ENCODE peak calls at places on chromosomes 6 and 20, in seven cellular contexts. K, W, F, P, M, L and C are unnamed samples.

GRCh38 chr6:53033764-53034163 is 31.4 kb upstream of the FBXO9 start:
- DNase-seq in M (no peak), W (no peak), P (no peak), K (no peak), L (peak), F (no peak), C (peak)

GRCh38 chr6:168035098-168035660 is 37.7 kb downstream of the KIF25 start:
- DNase-seq in M (peak), F (peak), W (no peak), L (peak), K (peak), P (no peak), C (peak)

GRCh38 chr6:32148722-32149576 is 2.8 kb downstream of the PRRT1 start:
- DNase-seq in P (peak), M (peak), K (no peak), L (peak), F (peak), W (no peak), C (peak)

GRCh38 chr6:130421567-130421966 is 55.8 kb downstream of the TMEM200A start:
- DNase-seq in W (no peak), M (no peak), P (no peak), F (no peak), L (peak), K (no peak), C (peak)

GRCh38 chr20:58829531-58829941 is 21.2 kb downstream of the GNAS-AS1 start:
- DNase-seq in L (no peak), W (no peak), F (no peak), M (no peak), P (no peak), K (no peak), C (no peak)

GRCh38 chr20:62860924-62861691 is 514 bp downstream of the TCFL5 start:
- DNase-seq in P (no peak), M (no peak), F (no peak), L (peak), W (no peak), K (no peak), C (no peak)

GRCh38 chr6:7671076-7671475 is 54.8 kb upstream of the BMP6 start:
- DNase-seq in P (no peak), M (no peak), L (peak), W (no peak), F (no peak), K (no peak), C (peak)

GRCh38 chr20:5078399-5078958 is 41.3 kb downstream of the PCNA start:
- DNase-seq in P (peak), K (peak), W (peak), F (peak), L (peak), M (peak), C (peak)

GRCh38 chr6:135423649-135424128 is 73.9 kb downstream of the AHI1 start:
- DNase-seq in K (no peak), F (no peak), P (no peak), L (peak), M (no peak), W (peak), C (peak)

GRCh38 chr6:28695671-28696537 is 170.2 kb downstream of the GPX5 start:
- DNase-seq in M (no peak), P (no peak), F (no peak), L (no peak), W (no peak), K (no peak), C (peak)

GRCh38 chr6:52741872-52742271 is 21.4 kb downstream of the GSTA2 start:
- DNase-seq in P (no peak), W (no peak), F (no peak), L (no peak), M (no peak), K (no peak), C (no peak)

GRCh38 chr20:58523916-58524315 is 8.7 kb upstream of the APCDD1L start:
- DNase-seq in M (peak), K (no peak), W (no peak), F (no peak), L (peak), P (no peak), C (no peak)

GRCh38 chr6:19312291-19312978 is 524.7 kb upstream of the ID4 start:
- DNase-seq in P (no peak), F (no peak), K (no peak), M (no peak), L (no peak), W (no peak), C (no peak)

GRCh38 chr20:62918830-62919229 is 7.5 kb downstream of the DIDO1 start:
- DNase-seq in W (no peak), K (no peak), P (no peak), L (no peak), F (no peak), M (no peak), C (no peak)

GRCh38 chr20:57680934-57681914 is 28.6 kb downstream of the PMEPA1 start:
- DNase-seq in P (peak), M (no peak), F (no peak), K (peak), L (no peak), W (no peak), C (no peak)

GRCh38 chr6:29938746-29939508 is 3.4 kb upstream of the HLA-A start:
- DNase-seq in K (no peak), L (no peak), P (no peak), M (no peak), W (no peak), F (no peak), C (no peak)

GRCh38 chr6:157668034-157668401 is 155.0 kb upstream of the SNX9 start:
- DNase-seq in K (no peak), P (no peak), W (no peak), F (no peak), L (no peak), M (no peak), C (no peak)

GRCh38 chr20:12575352-12576095 is 433.2 kb upstream of the SPTLC3 start:
- DNase-seq in P (no peak), L (peak), K (peak), M (peak), F (peak), W (no peak), C (no peak)

GRCh38 chr20:56570832-56571231 is 37.8 kb downstream of the FAM209B start:
- DNase-seq in L (no peak), P (no peak), M (no peak), W (no peak), F (no peak), K (no peak), C (no peak)

DNA sequence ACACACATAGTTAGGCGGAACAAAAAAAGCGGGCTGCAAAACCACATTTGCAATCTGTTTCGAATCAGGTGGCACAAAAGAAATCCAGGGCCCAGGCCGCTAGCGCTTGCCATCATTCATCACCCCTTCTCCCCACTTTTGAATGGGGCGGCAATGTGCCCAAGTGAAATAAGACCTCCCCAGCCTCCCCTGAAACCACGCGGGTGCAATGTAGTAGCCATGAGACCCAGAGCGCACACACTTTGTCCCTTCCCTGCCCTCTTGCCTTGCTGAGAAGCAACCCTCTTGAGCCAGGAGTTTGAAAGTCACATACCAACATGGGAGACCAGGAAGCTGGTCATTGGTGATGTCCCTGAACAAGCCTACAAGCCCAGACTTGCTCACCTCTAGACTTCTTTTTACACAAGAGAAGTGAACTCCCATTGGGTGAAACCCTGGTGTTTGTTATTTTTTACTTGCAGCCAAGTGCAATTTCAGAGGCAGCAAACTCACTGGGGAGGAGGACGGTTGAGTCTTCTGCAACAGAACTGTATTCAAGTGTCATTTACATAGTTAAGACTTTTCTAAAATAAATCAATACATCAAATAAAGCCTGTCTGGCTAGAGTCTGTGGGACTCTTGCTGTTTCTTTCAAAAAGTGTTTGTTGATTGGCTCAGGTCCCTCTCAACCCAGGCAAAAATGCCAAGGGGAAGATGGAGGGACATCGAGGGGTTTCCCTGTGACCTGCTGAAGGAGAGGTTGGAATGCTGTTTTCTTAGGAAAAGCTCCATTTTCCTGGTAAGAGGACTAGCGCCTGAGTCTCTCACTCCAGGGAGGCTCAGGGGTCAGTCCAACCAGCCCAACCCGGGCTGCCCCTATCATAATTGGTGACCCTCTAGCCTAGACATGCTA is 138.1 kb upstream of the PTPN1 start:
- DNase-seq in K (no peak), M (no peak), F (no peak), L (no peak), W (no peak), P (no peak), C (no peak)
- H3K27ac ChIP-seq in K (peak), M (no peak), F (no peak), L (no peak), W (no peak), P (no peak), C (no peak)

DNA sequence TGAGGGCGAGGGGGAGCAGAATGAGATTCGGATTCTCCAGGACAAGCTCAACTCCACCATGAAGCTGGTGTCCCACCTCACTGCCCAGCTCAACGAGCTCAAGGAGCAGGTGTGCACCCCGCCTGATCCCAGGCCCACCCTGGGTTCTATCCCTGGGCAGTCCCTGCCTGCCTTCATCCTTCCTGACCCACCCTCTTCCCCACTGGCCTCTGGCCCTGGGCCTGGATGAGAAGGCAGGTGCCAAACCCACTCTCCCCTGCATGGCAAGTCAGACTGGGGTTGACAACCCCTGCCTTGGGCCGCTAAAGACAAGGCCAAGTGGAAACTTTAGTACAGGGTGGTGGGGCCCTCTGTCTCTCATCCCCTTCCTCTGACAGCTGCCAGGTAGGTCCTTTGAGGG is 16.5 kb downstream of the UQCC2 start:
- DNase-seq in K (no peak), P (no peak), F (no peak), M (no peak), L (no peak), W (no peak), C (no peak)
- H3K27ac ChIP-seq in K (no peak), P (peak), F (peak), M (peak), L (no peak), W (no peak), C (peak)

GRCh38 chr20:41051426-41051825 is 22.8 kb downstream of the TOP1 start:
- DNase-seq in W (peak), P (no peak), L (no peak), M (no peak), F (no peak), K (no peak), C (no peak)

GRCh38 chr20:41052742-41053419 is 24.3 kb downstream of the TOP1 start:
- DNase-seq in F (no peak), K (peak), M (peak), L (peak), W (no peak), P (no peak), C (peak)

GRCh38 chr20:41058007-41058673 is 29.5 kb downstream of the TOP1 start:
- DNase-seq in L (peak), P (no peak), W (no peak), K (no peak), F (no peak), M (no peak), C (peak)

GRCh38 chr20:41055679-41056078 is 27.1 kb downstream of the TOP1 start:
- DNase-seq in M (no peak), W (no peak), K (no peak), P (no peak), F (no peak), L (no peak), C (no peak)

DNA sequence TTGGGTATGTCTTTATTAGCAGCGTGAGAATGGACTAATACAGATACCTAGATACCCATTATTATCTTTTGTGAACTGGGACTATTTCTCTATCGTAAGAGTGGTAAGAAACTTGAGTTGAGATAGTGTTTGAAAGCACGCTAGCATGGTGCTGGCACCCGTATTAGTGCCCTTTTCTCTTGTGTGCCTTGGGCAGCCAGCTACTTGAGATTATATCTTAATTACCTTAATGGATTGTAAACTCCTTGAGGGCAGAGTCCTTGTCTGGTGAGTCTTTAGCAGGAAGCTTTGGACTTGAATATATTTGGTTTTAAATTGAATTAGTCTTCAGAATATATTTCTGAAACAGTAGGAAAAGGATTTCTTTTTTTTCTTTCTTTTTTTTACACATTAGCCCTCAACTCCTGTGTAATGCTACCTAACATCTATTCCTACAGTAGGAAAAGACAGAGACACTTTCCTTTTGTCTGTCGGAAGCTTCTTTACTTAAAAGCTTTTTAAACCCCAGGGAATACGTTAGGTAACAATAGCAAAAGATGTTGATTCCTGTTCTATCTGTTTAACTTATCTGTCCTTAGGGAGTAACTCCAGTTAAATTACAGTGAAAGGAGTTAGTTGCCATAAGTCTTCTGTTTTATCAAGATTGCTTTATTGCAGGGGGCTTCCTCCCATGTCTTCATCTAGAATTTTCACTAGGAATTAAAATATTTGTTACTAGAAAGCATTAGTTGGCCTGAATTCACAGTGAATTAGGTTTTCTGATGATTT is 26.0 kb downstream of the TOP1 start:
- DNase-seq in M (no peak), K (peak), P (no peak), W (no peak), L (no peak), F (no peak), C (no peak)
- H3K27ac ChIP-seq in M (no peak), K (no peak), P (no peak), W (no peak), L (no peak), F (no peak), C (no peak)

DNA sequence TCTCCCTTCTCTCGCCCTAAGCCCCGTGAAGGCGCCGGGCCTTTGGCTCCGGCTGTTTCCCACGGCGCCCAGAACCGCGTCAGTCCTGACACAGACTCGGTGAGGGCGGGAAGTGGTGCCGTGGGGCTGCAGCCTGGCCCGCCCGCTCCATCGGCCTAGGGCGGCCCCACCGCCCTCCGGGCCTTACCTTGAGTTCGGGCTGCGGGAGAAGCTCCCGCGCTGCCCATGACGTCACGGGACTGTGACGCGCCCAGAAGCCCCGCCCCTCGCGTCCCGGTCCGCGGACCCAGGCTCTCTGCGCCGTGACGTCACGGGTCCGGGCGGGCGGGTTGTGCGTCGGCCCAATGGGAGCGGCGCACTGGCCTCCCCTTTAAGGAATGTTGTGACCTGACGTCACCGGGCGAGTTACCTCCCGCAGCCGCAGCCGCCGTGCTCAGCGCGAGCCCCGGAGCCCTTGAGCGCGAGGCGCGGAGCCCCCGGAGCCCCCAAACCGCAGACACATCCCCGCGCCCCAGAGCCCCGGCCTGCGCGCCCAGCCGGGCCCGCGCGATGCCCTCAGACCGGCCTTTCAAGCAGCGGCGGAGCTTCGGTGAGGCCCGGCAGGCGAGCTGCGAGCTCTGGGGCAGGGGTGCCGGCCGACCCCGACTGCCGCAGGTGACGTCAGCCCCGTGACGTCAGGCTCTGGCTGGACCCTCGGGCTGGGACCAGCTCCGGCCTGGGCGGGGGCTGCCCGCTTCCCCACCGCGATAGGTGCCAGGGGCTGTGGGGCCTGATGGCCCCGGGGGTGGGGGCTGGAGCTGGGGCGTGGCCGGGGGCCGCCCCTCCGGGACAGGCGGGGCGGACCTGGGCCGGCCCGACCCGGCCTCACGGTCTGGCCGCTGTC is at the start of gene MAP1LC3A:
- DNase-seq in F (peak), L (peak), K (peak), P (peak), W (peak), M (peak), C (peak)
- H3K27ac ChIP-seq in F (peak), L (no peak), K (no peak), P (peak), W (no peak), M (peak), C (peak)

GRCh38 chr6:43481075-43481474 is 3.7 kb downstream of the TJAP1 start:
- DNase-seq in W (peak), M (no peak), K (no peak), L (no peak), F (no peak), P (no peak), C (no peak)
- H3K27ac ChIP-seq in W (no peak), M (no peak), K (no peak), L (no peak), F (no peak), P (no peak), C (no peak)

GRCh38 chr6:5123296-5124135 is 38.4 kb downstream of the PPP1R3G start:
- DNase-seq in P (no peak), L (no peak), M (peak), F (no peak), W (no peak), K (no peak), C (no peak)

GRCh38 chr6:5126214-5126613 is 41.1 kb downstream of the PPP1R3G start:
- DNase-seq in F (no peak), L (peak), P (no peak), W (no peak), K (peak), M (no peak), C (peak)

GRCh38 chr6:5124526-5124925 is 39.4 kb downstream of the PPP1R3G start:
- DNase-seq in P (no peak), M (peak), K (no peak), W (no peak), F (no peak), L (no peak), C (no peak)

GRCh38 chr6:5127106-5127687 is 42.1 kb downstream of the PPP1R3G start:
- DNase-seq in F (no peak), P (no peak), L (no peak), K (no peak), M (peak), W (no peak), C (no peak)

GRCh38 chr6:5125152-5126006 is 40.2 kb downstream of the PPP1R3G start:
- DNase-seq in M (peak), K (peak), L (peak), F (no peak), P (no peak), W (no peak), C (peak)
- H3K27ac ChIP-seq in M (no peak), K (peak), L (peak), F (no peak), P (no peak), W (no peak), C (peak)